ENCODE peak calls at places on chromosomes 7 and 10, in eight cellular contexts. U is fibroblast of mammary gland; P is activated CD4-positive, alpha-beta T cell treated with anti-CD3 and anti-CD28 coated beads for 1 hour; K is Karpas-422; R is SK-MEL-5; T is ACHN; V is putamen; F is AG20443. I is an unnamed sample.

GRCh38 chr7:50197547-50197946 is 104.5 kb upstream of the ZPBP start:
- DNase-seq in U (no peak), P (no peak), K (no peak), R (peak; percentile 10), T (peak; percentile 14), V (no peak), F (no peak), I (no peak)

GRCh38 chr7:107768263-107768662 is 24.3 kb downstream of the CBLL1 start:
- DNase-seq in U (peak; percentile 22), P (no peak), K (no peak), R (no peak), T (no peak), V (peak; percentile 50), F (no peak), I (no peak)

GRCh38 chr10:73591935-73592699 is 975 bp upstream of the USP54 start:
- DNase-seq in U (no peak), P (no peak), K (peak; percentile 57), R (peak; percentile 89), T (peak; percentile 86), V (peak; percentile 90), F (peak; percentile 73), I (peak; percentile 15)

GRCh38 chr10:17290226-17290625 is 62.2 kb downstream of the VIM start:
- DNase-seq in U (peak; percentile 25), P (no peak), K (peak; percentile 42), R (peak; percentile 56), T (no peak), V (no peak), F (no peak), I (peak; percentile 1)

GRCh38 chr10:98302711-98303365 is 34.8 kb upstream of the LOXL4 start:
- DNase-seq in U (no peak), P (no peak), K (no peak), R (no peak), T (no peak), V (no peak), F (peak; percentile 44), I (no peak)

GRCh38 chr10:116469437-116469836 is 41.8 kb downstream of the PNLIPRP3 start:
- DNase-seq in U (no peak), P (no peak), K (no peak), R (no peak), T (no peak), V (no peak), F (no peak), I (no peak)

GRCh38 chr10:31124852-31125251 is 93.2 kb upstream of the ZNF438 start:
- DNase-seq in U (peak; percentile 73), P (no peak), K (no peak), R (no peak), T (no peak), V (no peak), F (no peak), I (peak; percentile 29)

GRCh38 chr7:70347880-70348279 is 749.6 kb downstream of the AUTS2 start:
- DNase-seq in U (no peak), P (no peak), K (no peak), R (no peak), T (no peak), V (no peak), F (no peak), I (no peak)

GRCh38 chr10:16967000-16967865 is 150.0 kb upstream of the RSU1 start:
- DNase-seq in U (peak; percentile 75), P (no peak), K (no peak), R (no peak), T (peak; percentile 53), V (no peak), F (no peak), I (peak; percentile 97)

GRCh38 chr10:33352154-33352553 is 17.7 kb upstream of the NRP1 start:
- DNase-seq in U (peak; percentile 79), P (no peak), K (no peak), R (no peak), T (no peak), V (no peak), F (peak; percentile 14), I (no peak)

GRCh38 chr10:112952282-112952991 is 2.4 kb downstream of the TCF7L2 start:
- DNase-seq in U (no peak), P (no peak), K (no peak), R (peak; percentile 12), T (peak; percentile 48), V (no peak), F (peak; percentile 29), I (no peak)

GRCh38 chr10:110861930-110862677 is 9.6 kb upstream of the PDCD4 start:
- DNase-seq in U (peak; percentile 45), P (no peak), K (no peak), R (no peak), T (no peak), V (no peak), F (no peak), I (no peak)

GRCh38 chr10:23189024-23189423 is 3.1 kb upstream of the PTF1A start:
- DNase-seq in U (no peak), P (no peak), K (no peak), R (no peak), T (no peak), V (no peak), F (no peak), I (no peak)

GRCh38 chr10:97879241-97879640 is 29.6 kb downstream of the GOLGA7B start:
- DNase-seq in U (no peak), P (no peak), K (no peak), R (no peak), T (no peak), V (no peak), F (no peak), I (no peak)

GRCh38 chr7:64087501-64087900 is 42.3 kb downstream of the ZNF727 start:
- DNase-seq in U (no peak), P (no peak), K (no peak), R (no peak), T (no peak), V (no peak), F (no peak), I (no peak)

GRCh38 chr10:84908491-84908890 is 580.1 kb downstream of the CCSER2 start:
- DNase-seq in U (no peak), P (no peak), K (no peak), R (no peak), T (peak; percentile 48), V (no peak), F (no peak), I (no peak)